ENCODE peak calls at places on chromosome 13, in nine cellular contexts. One of them, this sample, is unnamed.

GRCh38 chr13:35891973-35892441 is 239.2 kb downstream of the DCLK1 start:
- DNase-seq in H54: no peak
- DNase-seq in ascending aorta: no peak
- DNase-seq in SHP77: no peak
- DNase-seq in NCI-H2171: no peak
- DNase-seq in NCI-H1105: no peak
- DNase-seq in left ventricle myocardium superior: no peak
- DNase-seq in kidney: no peak
- DNase-seq in activated CD8-positive, alpha-beta memory T cell treated with anti-CD3 and anti-CD28 coated beads for 1 hour: no peak
- DNase-seq in this sample: no peak

GRCh38 chr13:34108396-34108795 is 290.4 kb downstream of the RFC3 start:
- DNase-seq in H54: no peak
- DNase-seq in ascending aorta: no peak
- DNase-seq in SHP77: no peak
- DNase-seq in NCI-H2171: no peak
- DNase-seq in NCI-H1105: no peak
- DNase-seq in left ventricle myocardium superior: no peak
- DNase-seq in kidney: no peak
- DNase-seq in activated CD8-positive, alpha-beta memory T cell treated with anti-CD3 and anti-CD28 coated beads for 1 hour: no peak
- DNase-seq in this sample: no peak

GRCh38 chr13:112032186-112032835 is 34.6 kb upstream of the SOX1 start:
- DNase-seq in H54: no peak
- DNase-seq in ascending aorta: no peak
- DNase-seq in SHP77: peak
- DNase-seq in NCI-H2171: no peak
- DNase-seq in NCI-H1105: peak
- DNase-seq in left ventricle myocardium superior: no peak
- DNase-seq in kidney: no peak
- DNase-seq in activated CD8-positive, alpha-beta memory T cell treated with anti-CD3 and anti-CD28 coated beads for 1 hour: no peak
- DNase-seq in this sample: no peak

GRCh38 chr13:26785845-26786630 is 25.5 kb upstream of the GPR12 start:
- DNase-seq in H54: no peak
- DNase-seq in ascending aorta: no peak
- DNase-seq in SHP77: peak
- DNase-seq in NCI-H2171: no peak
- DNase-seq in NCI-H1105: peak
- DNase-seq in left ventricle myocardium superior: no peak
- DNase-seq in kidney: no peak
- DNase-seq in activated CD8-positive, alpha-beta memory T cell treated with anti-CD3 and anti-CD28 coated beads for 1 hour: peak
- DNase-seq in this sample: peak

GRCh38 chr13:106561551-106562170 is 6.3 kb downstream of the ARGLU1 start:
- DNase-seq in H54: no peak
- DNase-seq in ascending aorta: no peak
- DNase-seq in SHP77: no peak
- DNase-seq in NCI-H2171: no peak
- DNase-seq in NCI-H1105: no peak
- DNase-seq in left ventricle myocardium superior: no peak
- DNase-seq in kidney: no peak
- DNase-seq in activated CD8-positive, alpha-beta memory T cell treated with anti-CD3 and anti-CD28 coated beads for 1 hour: no peak
- DNase-seq in this sample: no peak

GRCh38 chr13:103537616-103538015 is 471.4 kb upstream of the SLC10A2 start:
- DNase-seq in H54: no peak
- DNase-seq in ascending aorta: no peak
- DNase-seq in SHP77: no peak
- DNase-seq in NCI-H2171: no peak
- DNase-seq in NCI-H1105: no peak
- DNase-seq in left ventricle myocardium superior: no peak
- DNase-seq in kidney: no peak
- DNase-seq in activated CD8-positive, alpha-beta memory T cell treated with anti-CD3 and anti-CD28 coated beads for 1 hour: no peak
- DNase-seq in this sample: no peak

GRCh38 chr13:46551410-46552301 is 1.3 kb upstream of the LRCH1 start:
- DNase-seq in H54: no peak
- DNase-seq in ascending aorta: peak
- DNase-seq in SHP77: peak
- DNase-seq in NCI-H2171: peak
- DNase-seq in NCI-H1105: peak
- DNase-seq in left ventricle myocardium superior: peak
- DNase-seq in kidney: peak
- DNase-seq in activated CD8-positive, alpha-beta memory T cell treated with anti-CD3 and anti-CD28 coated beads for 1 hour: peak
- DNase-seq in this sample: peak

GRCh38 chr13:62251734-62252133 is 836.1 kb upstream of the PCDH20 start:
- DNase-seq in H54: no peak
- DNase-seq in ascending aorta: no peak
- DNase-seq in SHP77: no peak
- DNase-seq in NCI-H2171: no peak
- DNase-seq in NCI-H1105: no peak
- DNase-seq in left ventricle myocardium superior: no peak
- DNase-seq in kidney: no peak
- DNase-seq in activated CD8-positive, alpha-beta memory T cell treated with anti-CD3 and anti-CD28 coated beads for 1 hour: no peak
- DNase-seq in this sample: no peak

GRCh38 chr13:33933810-33934209 is 115.9 kb downstream of the RFC3 start:
- DNase-seq in H54: no peak
- DNase-seq in ascending aorta: no peak
- DNase-seq in SHP77: no peak
- DNase-seq in NCI-H2171: no peak
- DNase-seq in NCI-H1105: no peak
- DNase-seq in left ventricle myocardium superior: no peak
- DNase-seq in kidney: no peak
- DNase-seq in activated CD8-positive, alpha-beta memory T cell treated with anti-CD3 and anti-CD28 coated beads for 1 hour: no peak
- DNase-seq in this sample: no peak

GRCh38 chr13:40208517-40208916 is 457.9 kb downstream of the FOXO1 start:
- DNase-seq in H54: no peak
- DNase-seq in ascending aorta: no peak
- DNase-seq in SHP77: no peak
- DNase-seq in NCI-H2171: no peak
- DNase-seq in NCI-H1105: no peak
- DNase-seq in left ventricle myocardium superior: no peak
- DNase-seq in kidney: no peak
- DNase-seq in activated CD8-positive, alpha-beta memory T cell treated with anti-CD3 and anti-CD28 coated beads for 1 hour: no peak
- DNase-seq in this sample: no peak